ENCODE peak calls at places on chromosomes 13 and 19, in four cellular contexts. A is fibroblast of mammary gland, M is skeletal muscle cell, D is HFF-Myc. N is an unnamed sample.
A peak's percentile ranks its signal among the peaks of the same experiment; 100 is the strongest.

GRCh38 chr13:77697208-77698103 is at the start of gene SLAIN1:
- DNase-seq in A (peak; percentile 5), M (no peak), D (no peak), N (no peak)

GRCh38 chr19:21940684-21941083 is 70.1 kb downstream of the ZNF208 start:
- DNase-seq in A (no peak), M (no peak), D (no peak), N (no peak)

GRCh38 chr13:39816936-39817335 is 161.5 kb downstream of the COG6 start:
- DNase-seq in A (peak; percentile 16), M (no peak), D (no peak), N (no peak)

GRCh38 chr13:37202264-37202663 is 96.8 kb upstream of the CSNK1A1L start:
- DNase-seq in A (no peak), M (no peak), D (no peak), N (peak; percentile 8)

GRCh38 chr19:29587518-29587986 is 18.5 kb upstream of the POP4 start:
- DNase-seq in A (peak; percentile 57), M (no peak), D (peak; percentile 25), N (no peak)

GRCh38 chr13:40982772-40983171 is 36.3 kb downstream of the ELF1 start:
- DNase-seq in A (peak; percentile 51), M (no peak), D (no peak), N (peak; percentile 93)

GRCh38 chr13:30332516-30333165 is 25.3 kb upstream of the KATNAL1 start:
- DNase-seq in A (no peak), M (no peak), D (no peak), N (no peak)

GRCh38 chr13:43528992-43529391 is 257.8 kb downstream of the ENOX1 start:
- DNase-seq in A (no peak), M (peak; percentile 45), D (no peak), N (no peak)

GRCh38 chr13:97125810-97126738 is 96.1 kb upstream of the MBNL2 start:
- DNase-seq in A (peak; percentile 75), M (peak; percentile 52), D (no peak), N (no peak)

GRCh38 chr13:111476197-111476596 is 155.8 kb downstream of the TEX29 start:
- DNase-seq in A (no peak), M (no peak), D (no peak), N (no peak)

GRCh38 chr19:44800461-44800860 is 8.4 kb upstream of the BCAM start:
- DNase-seq in A (peak; percentile 70), M (no peak), D (peak; percentile 38), N (no peak)

GRCh38 chr13:96958286-96958891 is 35.9 kb downstream of the OXGR1 start:
- DNase-seq in A (peak; percentile 47), M (peak; percentile 0), D (peak; percentile 15), N (no peak)

GRCh38 chr19:46373573-46374359 is 26.9 kb downstream of the PPP5C start:
- DNase-seq in A (peak; percentile 21), M (no peak), D (no peak), N (no peak)

GRCh38 chr13:45191874-45192273 is 9.0 kb downstream of the KCTD4 start:
- DNase-seq in A (no peak), M (no peak), D (no peak), N (no peak)

GRCh38 chr19:15456871-15457700 is 7.3 kb downstream of the RASAL3 start:
- DNase-seq in A (no peak), M (no peak), D (no peak), N (no peak)

GRCh38 chr19:18176367-18177310 is 3.0 kb downstream of the IFI30 start:
- DNase-seq in A (no peak), M (no peak), D (no peak), N (no peak)

GRCh38 chr19:44951179-44952159 is 3.7 kb upstream of the CLPTM1 start:
- DNase-seq in A (peak; percentile 84), M (peak; percentile 43), D (peak; percentile 58), N (peak; percentile 51)

GRCh38 chr13:59625121-59625520 is 538.6 kb downstream of the DIAPH3 start:
- DNase-seq in A (no peak), M (no peak), D (no peak), N (no peak)

GRCh38 chr19:46620716-46621115 is 4.2 kb downstream of the PTGIR start:
- DNase-seq in A (peak; percentile 63), M (no peak), D (no peak), N (no peak)

N was measured in pulmonary artery endothelial cell.